ENCODE peak calls at places on chromosomes 16 and 17, in four cellular contexts. T is EH, N is iPS-NIHi11, F is ureter. G is an unnamed sample.

GRCh38 chr16:71360378-71360777 is 1.9 kb downstream of the CALB2 start:
- DNase-seq in F (no peak), T (peak), N (no peak), G (no peak)

GRCh38 chr17:78641666-78642065 is 64.5 kb upstream of the DNAH17 start:
- DNase-seq in N (no peak), F (no peak), T (no peak), G (no peak)

GRCh38 chr17:3951003-3951402 is 13.2 kb downstream of the ATP2A3 start:
- DNase-seq in N (no peak), T (no peak), F (no peak), G (no peak)

GRCh38 chr17:3594056-3594810 is 15.0 kb downstream of the TRPV1 start:
- DNase-seq in N (no peak), T (peak), F (no peak), G (peak)

GRCh38 chr16:83928341-83929055 is 24.5 kb upstream of the OSGIN1 start:
- DNase-seq in N (no peak), T (peak), F (no peak), G (no peak)

GRCh38 chr17:78583091-78583490 is 5.9 kb upstream of the DNAH17 start:
- DNase-seq in T (peak), F (no peak), N (peak), G (peak)

GRCh38 chr16:30782486-30783279 is 4.3 kb downstream of the ZNF629 start:
- DNase-seq in F (no peak), N (no peak), T (no peak), G (no peak)

GRCh38 chr17:81723651-81724209 is 11.6 kb downstream of the SLC25A10 start:
- DNase-seq in T (peak), F (no peak), N (no peak), G (no peak)

GRCh38 chr17:74512041-74512440 is 19.2 kb downstream of the CD300LB start:
- DNase-seq in F (peak), T (no peak), N (no peak), G (no peak)

GRCh38 chr17:1498233-1498632 is 5.7 kb upstream of the MYO1C start:
- DNase-seq in F (no peak), T (peak), N (no peak), G (no peak)

GRCh38 chr16:88974080-88974479 is 2.9 kb downstream of the CBFA2T3 start:
- DNase-seq in N (no peak), F (no peak), T (no peak), G (no peak)

GRCh38 chr17:33527290-33527689 is 234.2 kb upstream of the ASIC2 start:
- DNase-seq in N (no peak), T (no peak), F (no peak), G (no peak)

GRCh38 chr17:67218385-67218950 is 26.5 kb downstream of the HELZ start:
- DNase-seq in T (peak), N (no peak), F (no peak), G (no peak)